ENCODE peak calls at places on chromosomes 5 and 9, in seven cellular contexts. L is HCT116, U is OCI-LY7, O is astrocyte, M is H9, N is IMR-90, S is neural progenitor cell. H is an unnamed sample.

GRCh38 chr9:110099236-110099741 is 108.7 kb downstream of the C9orf152 start:
- DNase-seq in L (no peak), U (peak; percentile 47), O (peak; percentile 89), M (no peak), N (peak; percentile 84), S (no peak), H (peak; percentile 45)

GRCh38 chr5:60701317-60701988 is 1.5 kb upstream of the DEPDC1B start:
- DNase-seq in L (no peak), U (no peak), O (no peak), M (no peak), N (no peak), S (no peak), H (peak; percentile 52)

GRCh38 chr5:125349432-125349831 is 603.0 kb upstream of the ZNF608 start:
- DNase-seq in L (no peak), U (no peak), O (peak; percentile 24), M (no peak), N (peak; percentile 16), S (peak; percentile 77), H (no peak)

GRCh38 chr9:126914458-126915280 is at the start of gene RALGPS1:
- DNase-seq in L (peak; percentile 91), U (peak; percentile 95), O (peak; percentile 90), M (peak; percentile 99), N (peak; percentile 94), S (peak; percentile 99), H (peak; percentile 97)

GRCh38 chr5:62346727-62347126 is 40.7 kb downstream of the KIF2A start:
- DNase-seq in L (no peak), U (no peak), O (no peak), M (no peak), N (no peak), S (no peak), H (no peak)

GRCh38 chr9:131854906-131855504 is 115.1 kb upstream of the RAPGEF1 start:
- DNase-seq in L (no peak), U (no peak), O (peak; percentile 4), M (no peak), N (peak; percentile 5), S (no peak), H (no peak)

GRCh38 chr9:122807271-122807900 is 7.5 kb downstream of the OR1K1 start:
- DNase-seq in L (no peak), U (no peak), O (peak; percentile 58), M (no peak), N (peak; percentile 42), S (no peak), H (no peak)

GRCh38 chr9:107749787-107750444 is 260.3 kb upstream of the KLF4 start:
- DNase-seq in L (peak; percentile 85), U (no peak), O (peak; percentile 93), M (peak; percentile 79), N (peak; percentile 96), S (peak; percentile 66), H (no peak)

GRCh38 chr5:145010834-145011233 is 824.3 kb downstream of the PRELID2 start:
- DNase-seq in L (no peak), U (no peak), O (no peak), M (no peak), N (no peak), S (no peak), H (no peak)

GRCh38 chr5:173572431-173573125 is 43.9 kb downstream of the BOD1 start:
- DNase-seq in L (no peak), U (no peak), O (no peak), M (no peak), N (no peak), S (no peak), H (no peak)

GRCh38 chr5:149153751-149154610 is 12.7 kb downstream of the ABLIM3 start:
- DNase-seq in L (no peak), U (no peak), O (peak; percentile 60), M (no peak), N (peak; percentile 75), S (no peak), H (peak; percentile 82)

GRCh38 chr9:129836342-129837007 is 1.2 kb downstream of the USP20 start:
- DNase-seq in L (no peak), U (peak; percentile 75), O (no peak), M (no peak), N (no peak), S (peak; percentile 11), H (peak; percentile 87)

GRCh38 chr9:4386819-4387218 is 87.0 kb upstream of the GLIS3 start:
- DNase-seq in L (no peak), U (no peak), O (no peak), M (no peak), N (no peak), S (peak; percentile 18), H (peak; percentile 51)

GRCh38 chr5:159886312-159886711 is 30.0 kb upstream of the ADRA1B start:
- DNase-seq in L (no peak), U (no peak), O (no peak), M (no peak), N (no peak), S (no peak), H (no peak)

GRCh38 chr9:99821187-99822095 is at the start of gene NR4A3:
- DNase-seq in L (peak; percentile 96), U (peak; percentile 91), O (peak; percentile 97), M (peak; percentile 87), N (peak; percentile 99), S (peak; percentile 97), H (peak; percentile 95)

GRCh38 chr9:14198544-14199510 is 115.1 kb downstream of the NFIB start:
- DNase-seq in L (no peak), U (no peak), O (peak; percentile 67), M (no peak), N (no peak), S (peak; percentile 49), H (no peak)

GRCh38 chr9:96158909-96159575 is 142.9 kb downstream of the HSD17B3 start:
- DNase-seq in L (no peak), U (no peak), O (peak; percentile 70), M (no peak), N (no peak), S (no peak), H (no peak)

GRCh38 chr9:34400686-34401602 is 24.2 kb upstream of the MYORG start:
- DNase-seq in L (no peak), U (no peak), O (no peak), M (no peak), N (no peak), S (no peak), H (no peak)

GRCh38 chr5:9869616-9870288 is 239.6 kb upstream of the TAS2R1 start:
- DNase-seq in L (no peak), U (no peak), O (peak; percentile 82), M (no peak), N (peak; percentile 92), S (no peak), H (no peak)

GRCh38 chr5:14182761-14183160 is 39.6 kb downstream of the TRIO start:
- DNase-seq in L (no peak), U (no peak), O (no peak), M (no peak), N (no peak), S (peak; percentile 42), H (no peak)

GRCh38 chr5:117072439-117072838 is 497.8 kb upstream of the SEMA6A start:
- DNase-seq in L (no peak), U (no peak), O (no peak), M (peak; percentile 66), N (no peak), S (peak; percentile 60), H (no peak)

GRCh38 chr9:133707065-133707760 is 30.9 kb downstream of the SARDH start:
- DNase-seq in L (no peak), U (no peak), O (peak; percentile 61), M (no peak), N (peak; percentile 75), S (no peak), H (no peak)

GRCh38 chr5:59828623-59829022 is 64.9 kb downstream of the PDE4D start:
- DNase-seq in L (no peak), U (no peak), O (peak; percentile 83), M (no peak), N (no peak), S (no peak), H (no peak)

GRCh38 chr9:36208521-36209253 is 18.0 kb downstream of the CLTA start:
- DNase-seq in L (no peak), U (no peak), O (peak; percentile 39), M (no peak), N (no peak), S (no peak), H (no peak)
- H4K20me1 ChIP-seq in L (peaks cover 3% of the 10 kb centered on the region), U (peaks cover 6% of the 10 kb centered on the region), O (peaks cover 88% of the 10 kb centered on the region), M (peaks cover 2% of the 10 kb centered on the region), N (peaks cover 84% of the 10 kb centered on the region), S (peaks cover 74% of the 10 kb centered on the region), H (peaks cover 44% of the 10 kb centered on the region)

GRCh38 chr9:83971485-83971884 is 8.5 kb downstream of the HNRNPK start:
- DNase-seq in L (no peak), U (no peak), O (no peak), M (no peak), N (no peak), S (no peak), H (no peak)
- H4K20me1 ChIP-seq in L (peaks cover 74% of the 10 kb centered on the region), U (peaks cover 71% of the 10 kb centered on the region), O (peaks cover 91% of the 10 kb centered on the region), M (no peaks in the 10 kb centered on the region), N (peaks cover 61% of the 10 kb centered on the region), S (peaks cover 98% of the 10 kb centered on the region), H (peaks cover 78% of the 10 kb centered on the region)

DNA sequence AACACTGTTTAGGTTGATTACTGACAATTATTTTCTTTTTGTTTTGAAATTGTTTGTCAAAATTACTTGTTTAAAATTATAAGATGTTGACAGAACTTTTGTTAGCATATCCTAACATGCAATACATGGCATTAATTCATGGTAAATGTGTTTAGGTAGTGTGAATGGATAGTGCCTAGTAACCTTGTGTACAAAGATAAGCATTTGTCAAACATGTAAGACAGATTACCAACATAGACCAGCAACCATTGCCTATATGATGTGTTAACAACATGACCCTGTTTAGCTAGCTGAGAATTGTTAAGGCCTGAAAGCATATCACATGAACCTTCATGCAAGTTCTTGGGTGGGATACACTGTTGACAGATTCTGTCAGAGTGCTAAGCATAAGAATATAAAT is 13.4 kb downstream of the MAN2A1 start:
- DNase-seq in L (no peak), U (no peak), O (no peak), M (no peak), N (no peak), S (no peak), H (no peak)
- H4K20me1 ChIP-seq in L (no peaks in the 10 kb centered on the region), U (peaks cover 14% of the 10 kb centered on the region), O (peaks cover 76% of the 10 kb centered on the region), M (no peaks in the 10 kb centered on the region), N (peaks cover 26% of the 10 kb centered on the region), S (peaks cover 77% of the 10 kb centered on the region), H (peaks cover 16% of the 10 kb centered on the region)

GRCh38 chr5:43152946-43153345 is 32.2 kb downstream of the ZNF131 start:
- DNase-seq in L (no peak), U (no peak), O (peak; percentile 61), M (no peak), N (peak; percentile 76), S (no peak), H (no peak)

GRCh38 chr5:43150075-43150474 is 29.4 kb downstream of the ZNF131 start:
- DNase-seq in L (no peak), U (no peak), O (no peak), M (no peak), N (no peak), S (no peak), H (no peak)

GRCh38 chr5:43149231-43149630 is 28.5 kb downstream of the ZNF131 start:
- DNase-seq in L (no peak), U (no peak), O (no peak), M (no peak), N (no peak), S (no peak), H (no peak)

GRCh38 chr5:43154424-43154823 is 33.7 kb downstream of the ZNF131 start:
- DNase-seq in L (no peak), U (no peak), O (no peak), M (no peak), N (no peak), S (no peak), H (no peak)

DNA sequence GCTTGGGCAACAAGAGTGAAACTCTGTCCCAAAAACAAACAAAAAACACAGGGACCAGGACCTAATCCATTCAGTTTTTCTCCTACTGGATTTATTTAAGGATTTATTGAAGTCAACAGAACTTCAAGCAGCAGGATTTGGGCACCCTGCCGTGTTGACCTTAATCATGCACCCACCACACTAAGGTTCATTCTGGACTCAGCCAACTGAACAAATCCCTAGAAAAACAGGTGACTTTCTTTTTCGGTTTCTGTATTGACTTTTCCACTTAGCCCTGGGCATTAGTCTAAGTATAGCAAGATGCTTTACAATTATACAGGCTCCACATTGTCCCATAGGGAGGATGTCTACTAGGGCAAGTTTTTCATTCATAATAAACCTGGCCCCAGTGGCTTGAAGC is 30.0 kb downstream of the ZNF131 start:
- DNase-seq in L (no peak), U (no peak), O (no peak), M (no peak), N (no peak), S (no peak), H (no peak)
- H4K20me1 ChIP-seq in L (no peaks in the 10 kb centered on the region), U (peaks cover 3% of the 10 kb centered on the region), O (peaks cover 79% of the 10 kb centered on the region), M (no peaks in the 10 kb centered on the region), N (peaks cover 30% of the 10 kb centered on the region), S (peaks cover 43% of the 10 kb centered on the region), H (peaks cover 19% of the 10 kb centered on the region)